ENCODE peak calls at places on chromosomes 3 and 15, in six cellular contexts. C is K562, E is neural progenitor cell, L is A549, P is A673, J is aorta. N is an unnamed sample. For H3K4me1, the result is how much of the 10 kb centered on the place peaks cover.

GRCh38 chr3:15492847-15493360 is 28.6 kb downstream of the COLQ start:
- DNase-seq in E (no peak), L (no peak), C (no peak), P (no peak), J (no peak), N (no peak)

GRCh38 chr15:86829251-86829650 is 749.6 kb downstream of the AGBL1 start:
- DNase-seq in E (no peak), C (no peak), J (no peak), P (no peak), L (no peak), N (no peak)

GRCh38 chr3:100797921-100798491 is 88.7 kb downstream of the TFG start:
- DNase-seq in L (no peak), E (no peak), C (no peak), P (peak), J (no peak), N (no peak)

GRCh38 chr3:153429821-153430220 is 267.8 kb downstream of the RAP2B start:
- DNase-seq in J (no peak), P (peak), E (no peak), L (no peak), C (no peak), N (no peak)

GRCh38 chr3:139339219-139339906 is 4.5 kb upstream of the MRPS22 start:
- DNase-seq in L (no peak), P (peak), J (no peak), C (peak), E (no peak), N (peak)

GRCh38 chr15:66943456-66944095 is 121.8 kb upstream of the SMAD3 start:
- DNase-seq in C (no peak), L (peak), J (no peak), P (no peak), E (peak), N (no peak)

GRCh38 chr3:106428565-106428994 is 559.8 kb upstream of the CBLB start:
- DNase-seq in P (peak), C (no peak), E (no peak), L (peak), J (no peak), N (no peak)

GRCh38 chr3:158103956-158104338 is 2.3 kb downstream of the SHOX2 start:
- DNase-seq in E (peak), J (no peak), C (no peak), P (no peak), L (no peak), N (no peak)

GRCh38 chr15:36960179-36960946 is 140.0 kb downstream of the MEIS2 start:
- DNase-seq in E (no peak), C (no peak), J (no peak), L (no peak), P (no peak), N (no peak)

GRCh38 chr3:171986755-171987535 is 52.4 kb upstream of the FNDC3B start:
- DNase-seq in P (no peak), L (no peak), C (no peak), J (no peak), E (no peak), N (no peak)

GRCh38 chr3:59573911-59574310 is 524.1 kb upstream of the CFAP20DC start:
- DNase-seq in P (no peak), E (no peak), C (no peak), J (no peak), L (peak), N (no peak)

GRCh38 chr15:75068748-75069147 is 45.4 kb downstream of the PPCDC start:
- DNase-seq in C (no peak), L (no peak), J (no peak), E (no peak), P (no peak), N (no peak)
- H3K4me1 ChIP-seq in C (under half), L (under half), J (under half), E (under half), P (under half), N (under half)

DNA sequence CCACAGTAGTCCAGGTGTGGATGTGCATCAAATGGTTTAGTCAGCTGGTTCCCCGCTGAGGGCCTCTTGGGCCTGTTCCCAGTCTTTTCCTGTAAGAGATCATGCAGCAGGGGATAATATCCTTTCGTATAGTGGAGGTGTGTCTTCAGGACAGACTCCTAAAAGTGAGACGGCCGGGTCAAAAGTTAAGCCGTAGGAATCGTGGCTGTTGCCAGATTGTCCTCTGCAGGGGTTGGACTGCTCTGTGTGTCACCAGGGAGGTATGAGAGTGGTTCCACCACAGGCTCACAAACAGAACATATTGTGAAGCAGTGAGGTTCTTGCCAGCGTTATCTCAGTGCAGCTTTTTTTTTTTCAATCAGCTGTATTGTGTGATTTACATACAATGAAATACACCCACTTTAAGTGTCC is 95.0 kb downstream of the VGLL4 start:
- DNase-seq in J (no peak), L (no peak), E (no peak), C (no peak), P (no peak), N (no peak)
- H3K4me3 ChIP-seq in J (no peak), L (no peak), E (no peak), C (no peak), P (no peak), N (no peak)

GRCh38 chr15:58441376-58442070 is 9.7 kb downstream of the LIPC start:
- DNase-seq in C (no peak), L (peak), E (no peak), J (no peak), P (no peak), N (no peak)
- H3K27ac ChIP-seq in C (no peak), L (peak), E (no peak), J (no peak), P (no peak), N (peak)

GRCh38 chr3:61813656-61814055 is 252.3 kb downstream of the PTPRG start:
- DNase-seq in J (no peak), P (no peak), C (no peak), E (no peak), L (no peak), N (no peak)

GRCh38 chr3:61811652-61812051 is 250.3 kb downstream of the PTPRG start:
- DNase-seq in J (no peak), P (no peak), C (no peak), L (no peak), E (no peak), N (no peak)

GRCh38 chr3:61810953-61811497 is 249.7 kb downstream of the PTPRG start:
- DNase-seq in J (no peak), P (no peak), L (no peak), C (no peak), E (no peak), N (no peak)

GRCh38 chr3:61812085-61812484 is 250.7 kb downstream of the PTPRG start:
- DNase-seq in C (no peak), L (no peak), J (no peak), P (no peak), E (no peak), N (no peak)

GRCh38 chr3:61812517-61812916 is 251.1 kb downstream of the PTPRG start:
- DNase-seq in L (no peak), C (no peak), E (no peak), J (no peak), P (no peak), N (no peak)
- H3K4me1 ChIP-seq in L (under half), C (under half), E (under half), J (under half), P (under half), N (under half)

GRCh38 chr3:190537131-190537530 is 23.2 kb downstream of the IL1RAP start:
- DNase-seq in L (no peak), P (peak), C (no peak), E (no peak), J (no peak), N (no peak)

GRCh38 chr3:190534986-190535385 is 21.1 kb downstream of the IL1RAP start:
- DNase-seq in P (no peak), E (no peak), L (no peak), C (no peak), J (no peak), N (no peak)

GRCh38 chr3:190532626-190533155 is 18.8 kb downstream of the IL1RAP start:
- DNase-seq in J (no peak), L (no peak), C (no peak), P (peak), E (no peak), N (no peak)

GRCh38 chr3:190533511-190534282 is 19.8 kb downstream of the IL1RAP start:
- DNase-seq in C (no peak), L (peak), P (peak), J (peak), E (no peak), N (peak)

GRCh38 chr3:190534386-190534785 is 20.5 kb downstream of the IL1RAP start:
- DNase-seq in L (no peak), J (no peak), C (no peak), E (no peak), P (peak), N (no peak)
- H3K4me3 ChIP-seq in L (no peak), J (no peak), C (no peak), E (no peak), P (peak), N (no peak)

DNA sequence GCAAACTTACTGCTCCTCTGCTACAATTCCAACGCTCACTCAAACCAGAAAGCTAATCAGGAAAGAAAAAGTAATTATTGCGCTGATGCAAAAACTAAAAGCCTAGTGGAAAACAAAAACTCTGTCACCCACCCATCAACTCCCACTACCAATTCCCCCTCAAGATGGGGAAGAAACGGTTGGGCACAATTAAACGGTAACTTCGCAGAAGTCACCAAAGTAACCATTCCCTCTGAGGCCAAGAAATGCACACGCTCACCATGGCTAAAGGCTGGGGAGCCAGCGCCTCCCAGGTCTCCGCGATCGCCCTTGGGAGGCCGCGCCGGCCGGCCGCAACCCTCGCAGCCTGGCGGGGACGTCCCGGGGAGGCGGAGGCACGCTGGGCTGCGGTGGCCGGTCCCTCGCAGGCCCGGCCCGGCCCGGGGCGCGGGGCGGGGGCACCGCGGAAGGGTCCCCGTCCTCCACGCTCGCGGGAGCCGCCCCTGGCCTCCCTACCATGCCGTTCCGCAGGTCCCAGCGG is 628 bp downstream of the SLTM start:
- DNase-seq in E (no peak), C (no peak), P (peak), L (no peak), J (no peak), N (no peak)
- H3K27ac ChIP-seq in E (peak), C (peak), P (peak), L (peak), J (peak), N (peak)

GRCh38 chr3:13224967-13225366 is 151.7 kb upstream of the IQSEC1 start:
- DNase-seq in J (no peak), P (no peak), L (no peak), C (no peak), E (no peak), N (no peak)
- H3K4me1 ChIP-seq in J (under half), P (under half), L (under half), C (under half), E (under half), N (under half)

GRCh38 chr3:97895216-97895615 is 73.4 kb downstream of the CRYBG3 start:
- DNase-seq in P (no peak), L (no peak), C (no peak), E (no peak), J (no peak), N (no peak)
- H3K4me3 ChIP-seq in P (no peak), L (no peak), C (no peak), E (no peak), J (no peak), N (no peak)